ENCODE peak calls at places on chromosomes 1 and 21, in nine cellular contexts. One of them, this sample, is unnamed.

GRCh38 chr1:113074237-113074636 is 1.2 kb downstream of the LRIG2 start:
- DNase-seq in BE2C: no peak
- DNase-seq in mammary epithelial cell: peak
- DNase-seq in neural progenitor cell: no peak
- DNase-seq in glutamatergic neuron: no peak
- DNase-seq in MM.1S: no peak
- DNase-seq in astrocyte: peak
- DNase-seq in fibroblast of the aortic adventitia: peak
- DNase-seq in A549: no peak
- DNase-seq in this sample: no peak

GRCh38 chr1:201734776-201735175 is 94.2 kb upstream of the IPO9 start:
- DNase-seq in BE2C: no peak
- DNase-seq in mammary epithelial cell: no peak
- DNase-seq in neural progenitor cell: no peak
- DNase-seq in glutamatergic neuron: no peak
- DNase-seq in MM.1S: no peak
- DNase-seq in astrocyte: no peak
- DNase-seq in fibroblast of the aortic adventitia: no peak
- DNase-seq in A549: no peak
- DNase-seq in this sample: no peak

GRCh38 chr1:225454733-225455132 is 26.9 kb upstream of the LBR start:
- DNase-seq in BE2C: no peak
- DNase-seq in mammary epithelial cell: peak
- DNase-seq in neural progenitor cell: no peak
- DNase-seq in glutamatergic neuron: no peak
- DNase-seq in MM.1S: no peak
- DNase-seq in astrocyte: peak
- DNase-seq in fibroblast of the aortic adventitia: peak
- DNase-seq in A549: peak
- DNase-seq in this sample: peak

GRCh38 chr1:162899422-162900168 is 38.6 kb upstream of the CCDC190 start:
- DNase-seq in BE2C: no peak
- DNase-seq in mammary epithelial cell: peak
- DNase-seq in neural progenitor cell: no peak
- DNase-seq in glutamatergic neuron: no peak
- DNase-seq in MM.1S: no peak
- DNase-seq in astrocyte: peak
- DNase-seq in fibroblast of the aortic adventitia: peak
- DNase-seq in A549: no peak
- DNase-seq in this sample: no peak

GRCh38 chr1:53172751-53173498 is 23.7 kb upstream of the CPT2 start:
- DNase-seq in BE2C: no peak
- DNase-seq in mammary epithelial cell: no peak
- DNase-seq in neural progenitor cell: peak
- DNase-seq in glutamatergic neuron: peak
- DNase-seq in MM.1S: no peak
- DNase-seq in astrocyte: no peak
- DNase-seq in fibroblast of the aortic adventitia: peak
- DNase-seq in A549: peak
- DNase-seq in this sample: no peak

GRCh38 chr1:245603311-245603865 is 448.6 kb downstream of the KIF26B start:
- DNase-seq in BE2C: no peak
- DNase-seq in mammary epithelial cell: no peak
- DNase-seq in neural progenitor cell: no peak
- DNase-seq in glutamatergic neuron: no peak
- DNase-seq in MM.1S: no peak
- DNase-seq in astrocyte: no peak
- DNase-seq in fibroblast of the aortic adventitia: peak
- DNase-seq in A549: no peak
- DNase-seq in this sample: no peak

GRCh38 chr1:108557311-108557710 is 2.6 kb upstream of the EEIG2 start:
- DNase-seq in BE2C: no peak
- DNase-seq in mammary epithelial cell: no peak
- DNase-seq in neural progenitor cell: no peak
- DNase-seq in glutamatergic neuron: no peak
- DNase-seq in MM.1S: no peak
- DNase-seq in astrocyte: no peak
- DNase-seq in fibroblast of the aortic adventitia: no peak
- DNase-seq in A549: no peak
- DNase-seq in this sample: no peak

GRCh38 chr1:14841456-14841855 is 243.0 kb downstream of the KAZN start:
- DNase-seq in BE2C: no peak
- DNase-seq in mammary epithelial cell: no peak
- DNase-seq in neural progenitor cell: no peak
- DNase-seq in glutamatergic neuron: no peak
- DNase-seq in MM.1S: no peak
- DNase-seq in astrocyte: no peak
- DNase-seq in fibroblast of the aortic adventitia: no peak
- DNase-seq in A549: no peak
- DNase-seq in this sample: no peak

GRCh38 chr1:155125946-155126493 is 1.7 kb upstream of the EFNA1 start:
- DNase-seq in BE2C: no peak
- DNase-seq in mammary epithelial cell: no peak
- DNase-seq in neural progenitor cell: peak
- DNase-seq in glutamatergic neuron: peak
- DNase-seq in MM.1S: no peak
- DNase-seq in astrocyte: no peak
- DNase-seq in fibroblast of the aortic adventitia: peak
- DNase-seq in A549: no peak
- DNase-seq in this sample: peak

GRCh38 chr1:211975152-211975941 is 60.0 kb downstream of the INTS7 start:
- DNase-seq in BE2C: no peak
- DNase-seq in mammary epithelial cell: no peak
- DNase-seq in neural progenitor cell: no peak
- DNase-seq in glutamatergic neuron: no peak
- DNase-seq in MM.1S: no peak
- DNase-seq in astrocyte: no peak
- DNase-seq in fibroblast of the aortic adventitia: peak
- DNase-seq in A549: no peak
- DNase-seq in this sample: no peak

GRCh38 chr1:228278432-228278941 is 70.6 kb downstream of the OBSCN start:
- DNase-seq in BE2C: peak
- DNase-seq in mammary epithelial cell: no peak
- DNase-seq in neural progenitor cell: no peak
- DNase-seq in glutamatergic neuron: no peak
- DNase-seq in MM.1S: no peak
- DNase-seq in astrocyte: no peak
- DNase-seq in fibroblast of the aortic adventitia: no peak
- DNase-seq in A549: no peak
- DNase-seq in this sample: no peak

GRCh38 chr1:47533176-47534039 is 95.6 kb downstream of the FOXD2 start:
- DNase-seq in BE2C: peak
- DNase-seq in mammary epithelial cell: no peak
- DNase-seq in neural progenitor cell: peak
- DNase-seq in glutamatergic neuron: peak
- DNase-seq in MM.1S: peak
- DNase-seq in astrocyte: peak
- DNase-seq in fibroblast of the aortic adventitia: peak
- DNase-seq in A549: no peak
- DNase-seq in this sample: no peak

GRCh38 chr21:14452031-14452778 is 69.3 kb upstream of the HSPA13 start:
- DNase-seq in BE2C: no peak
- DNase-seq in mammary epithelial cell: no peak
- DNase-seq in neural progenitor cell: no peak
- DNase-seq in glutamatergic neuron: peak
- DNase-seq in MM.1S: no peak
- DNase-seq in astrocyte: no peak
- DNase-seq in fibroblast of the aortic adventitia: peak
- DNase-seq in A549: no peak
- DNase-seq in this sample: no peak

GRCh38 chr21:34743831-34744230 is 75.0 kb downstream of the CLIC6 start:
- DNase-seq in BE2C: no peak
- DNase-seq in mammary epithelial cell: peak
- DNase-seq in neural progenitor cell: no peak
- DNase-seq in glutamatergic neuron: no peak
- DNase-seq in MM.1S: no peak
- DNase-seq in astrocyte: peak
- DNase-seq in fibroblast of the aortic adventitia: peak
- DNase-seq in A549: no peak
- DNase-seq in this sample: peak

GRCh38 chr21:46111193-46111571 is 13.3 kb downstream of the COL6A2 start:
- DNase-seq in BE2C: peak
- DNase-seq in mammary epithelial cell: no peak
- DNase-seq in neural progenitor cell: no peak
- DNase-seq in glutamatergic neuron: no peak
- DNase-seq in MM.1S: no peak
- DNase-seq in astrocyte: no peak
- DNase-seq in fibroblast of the aortic adventitia: no peak
- DNase-seq in A549: no peak
- DNase-seq in this sample: no peak

GRCh38 chr1:219430419-219430818 is 182.5 kb downstream of the ZC3H11B start:
- DNase-seq in BE2C: no peak
- DNase-seq in mammary epithelial cell: no peak
- DNase-seq in neural progenitor cell: no peak
- DNase-seq in glutamatergic neuron: no peak
- DNase-seq in MM.1S: no peak
- DNase-seq in astrocyte: peak
- DNase-seq in fibroblast of the aortic adventitia: no peak
- DNase-seq in A549: no peak
- DNase-seq in this sample: no peak

GRCh38 chr21:36705679-36706481 is 7.0 kb downstream of the SIM2 start:
- DNase-seq in BE2C: no peak
- DNase-seq in mammary epithelial cell: no peak
- DNase-seq in neural progenitor cell: peak
- DNase-seq in glutamatergic neuron: peak
- DNase-seq in MM.1S: no peak
- DNase-seq in astrocyte: no peak
- DNase-seq in fibroblast of the aortic adventitia: no peak
- DNase-seq in A549: no peak
- DNase-seq in this sample: no peak
- TF ChIP-seq CTCF in BE2C: no peak
- TF ChIP-seq CTCF in mammary epithelial cell: peak
- TF ChIP-seq CTCF in neural progenitor cell: peak
- TF ChIP-seq CTCF in glutamatergic neuron: peak
- TF ChIP-seq CTCF in MM.1S: peak
- TF ChIP-seq CTCF in astrocyte: no peak
- TF ChIP-seq CTCF in fibroblast of the aortic adventitia: no peak
- TF ChIP-seq CTCF in A549: no peak
- TF ChIP-seq CTCF in this sample: no peak

GRCh38 chr1:205486258-205486657 is 18.2 kb upstream of the CDK18 start:
- DNase-seq in BE2C: no peak
- DNase-seq in mammary epithelial cell: no peak
- DNase-seq in neural progenitor cell: no peak
- DNase-seq in glutamatergic neuron: no peak
- DNase-seq in MM.1S: no peak
- DNase-seq in astrocyte: no peak
- DNase-seq in fibroblast of the aortic adventitia: no peak
- DNase-seq in A549: no peak
- DNase-seq in this sample: no peak
- TF ChIP-seq CTCF in BE2C: no peak
- TF ChIP-seq CTCF in mammary epithelial cell: no peak
- TF ChIP-seq CTCF in neural progenitor cell: no peak
- TF ChIP-seq CTCF in glutamatergic neuron: no peak
- TF ChIP-seq CTCF in MM.1S: no peak
- TF ChIP-seq CTCF in astrocyte: no peak
- TF ChIP-seq CTCF in fibroblast of the aortic adventitia: no peak
- TF ChIP-seq CTCF in A549: no peak
- TF ChIP-seq CTCF in this sample: no peak

DNA sequence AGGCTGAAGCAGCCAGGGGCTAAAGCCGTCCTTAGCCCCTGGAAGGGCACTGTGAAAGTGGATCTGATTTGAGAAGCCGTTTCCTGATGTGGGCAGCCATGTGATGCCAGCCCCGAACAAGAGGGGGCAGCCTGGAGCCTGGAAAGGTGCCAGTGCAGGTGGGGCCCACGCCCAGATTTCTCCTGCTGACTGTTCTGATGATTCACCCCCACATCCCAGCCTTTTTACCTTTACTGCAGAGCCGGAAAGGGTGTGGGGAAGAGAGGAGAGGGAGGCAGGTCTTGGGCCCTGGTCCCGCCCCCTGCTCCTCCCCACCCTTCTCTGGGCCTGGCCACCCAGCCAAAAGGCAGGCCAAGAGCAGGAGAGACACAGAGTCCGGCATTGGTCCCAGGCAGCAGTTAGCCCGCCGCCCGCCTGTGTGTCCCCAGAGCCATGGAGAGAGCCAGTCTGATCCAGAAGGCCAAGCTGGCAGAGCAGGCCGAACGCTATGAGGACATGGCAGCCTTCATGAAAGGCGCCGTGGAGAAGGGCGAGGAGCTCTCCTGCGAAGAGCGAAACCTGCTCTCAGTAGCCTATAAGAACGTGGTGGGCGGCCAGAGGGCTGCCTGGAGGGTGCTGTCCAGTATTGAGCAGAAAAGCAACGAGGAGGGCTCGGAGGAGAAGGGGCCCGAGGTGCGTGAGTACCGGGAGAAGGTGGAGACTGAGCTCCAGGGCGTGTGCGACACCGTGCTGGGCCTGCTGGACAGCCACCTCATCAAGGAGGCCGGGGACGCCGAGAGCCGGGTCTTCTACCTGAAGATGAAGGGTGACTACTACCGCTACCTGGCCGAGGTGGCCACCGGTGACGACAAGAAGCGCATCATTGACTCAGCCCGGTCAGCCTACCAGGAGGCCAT is at the start of gene SFN:
- DNase-seq in BE2C: no peak
- DNase-seq in mammary epithelial cell: peak
- DNase-seq in neural progenitor cell: peak
- DNase-seq in glutamatergic neuron: no peak
- DNase-seq in MM.1S: peak
- DNase-seq in astrocyte: no peak
- DNase-seq in fibroblast of the aortic adventitia: no peak
- DNase-seq in A549: peak
- DNase-seq in this sample: peak
- TF ChIP-seq CTCF in BE2C: peak
- TF ChIP-seq CTCF in mammary epithelial cell: peak
- TF ChIP-seq CTCF in neural progenitor cell: peak
- TF ChIP-seq CTCF in glutamatergic neuron: peak
- TF ChIP-seq CTCF in MM.1S: peak
- TF ChIP-seq CTCF in astrocyte: no peak
- TF ChIP-seq CTCF in fibroblast of the aortic adventitia: no peak
- TF ChIP-seq CTCF in A549: peak
- TF ChIP-seq CTCF in this sample: peak

GRCh38 chr1:32342704-32343103 is 6.7 kb upstream of the MARCKSL1 start:
- DNase-seq in BE2C: no peak
- DNase-seq in mammary epithelial cell: no peak
- DNase-seq in neural progenitor cell: no peak
- DNase-seq in glutamatergic neuron: no peak
- DNase-seq in MM.1S: no peak
- DNase-seq in astrocyte: no peak
- DNase-seq in fibroblast of the aortic adventitia: no peak
- DNase-seq in A549: no peak
- DNase-seq in this sample: no peak

GRCh38 chr1:32338637-32339145 is 2.7 kb upstream of the MARCKSL1 start:
- DNase-seq in BE2C: no peak
- DNase-seq in mammary epithelial cell: no peak
- DNase-seq in neural progenitor cell: no peak
- DNase-seq in glutamatergic neuron: no peak
- DNase-seq in MM.1S: no peak
- DNase-seq in astrocyte: no peak
- DNase-seq in fibroblast of the aortic adventitia: no peak
- DNase-seq in A549: no peak
- DNase-seq in this sample: peak

GRCh38 chr1:32339363-32339978 is 3.4 kb upstream of the MARCKSL1 start:
- DNase-seq in BE2C: no peak
- DNase-seq in mammary epithelial cell: peak
- DNase-seq in neural progenitor cell: no peak
- DNase-seq in glutamatergic neuron: no peak
- DNase-seq in MM.1S: no peak
- DNase-seq in astrocyte: peak
- DNase-seq in fibroblast of the aortic adventitia: peak
- DNase-seq in A549: no peak
- DNase-seq in this sample: no peak

GRCh38 chr1:32337855-32338636 is 2.0 kb upstream of the MARCKSL1 start:
- DNase-seq in BE2C: no peak
- DNase-seq in mammary epithelial cell: peak
- DNase-seq in neural progenitor cell: peak
- DNase-seq in glutamatergic neuron: no peak
- DNase-seq in MM.1S: peak
- DNase-seq in astrocyte: peak
- DNase-seq in fibroblast of the aortic adventitia: no peak
- DNase-seq in A549: no peak
- DNase-seq in this sample: peak

GRCh38 chr1:32341186-32341757 is 5.2 kb upstream of the MARCKSL1 start:
- DNase-seq in BE2C: no peak
- DNase-seq in mammary epithelial cell: no peak
- DNase-seq in neural progenitor cell: no peak
- DNase-seq in glutamatergic neuron: no peak
- DNase-seq in MM.1S: no peak
- DNase-seq in astrocyte: no peak
- DNase-seq in fibroblast of the aortic adventitia: no peak
- DNase-seq in A549: no peak
- DNase-seq in this sample: no peak
- TF ChIP-seq CTCF in BE2C: no peak
- TF ChIP-seq CTCF in mammary epithelial cell: no peak
- TF ChIP-seq CTCF in neural progenitor cell: no peak
- TF ChIP-seq CTCF in glutamatergic neuron: no peak
- TF ChIP-seq CTCF in MM.1S: no peak
- TF ChIP-seq CTCF in astrocyte: no peak
- TF ChIP-seq CTCF in fibroblast of the aortic adventitia: no peak
- TF ChIP-seq CTCF in A549: no peak
- TF ChIP-seq CTCF in this sample: no peak